ENCODE peak calls at places on chromosomes 1 and 21, in four cellular contexts. S is NB4, Z is brain microvascular endothelial cell, X is heart right ventricle. Q is an unnamed sample.

GRCh38 chr1:93255222-93256079 is 74.9 kb downstream of the CCDC18 start:
- DNase-seq in S (no peak), Z (peak), X (no peak), Q (peak)

GRCh38 chr1:178052650-178053461 is 41.0 kb upstream of the RASAL2 start:
- DNase-seq in S (no peak), Z (no peak), X (peak), Q (peak)

GRCh38 chr1:77056525-77056924 is 162.7 kb downstream of the PIGK start:
- DNase-seq in S (no peak), Z (no peak), X (no peak), Q (no peak)

GRCh38 chr21:41885341-41886024 is 6.3 kb upstream of the PRDM15 start:
- DNase-seq in S (peak), Z (no peak), X (no peak), Q (no peak)

GRCh38 chr1:246506440-246506784 is 667 bp downstream of the SMYD3 start:
- DNase-seq in S (peak), Z (no peak), X (no peak), Q (peak)

GRCh38 chr1:39754906-39755504 is 16.1 kb downstream of the OXCT2 start:
- DNase-seq in S (no peak), Z (no peak), X (peak), Q (no peak)

GRCh38 chr1:2227341-2228156 is 570 bp upstream of the SKI start:
- DNase-seq in S (peak), Z (peak), X (peak), Q (peak)

GRCh38 chr1:14939527-14940284 is 213.8 kb upstream of the TMEM51 start:
- DNase-seq in S (no peak), Z (peak), X (no peak), Q (peak)

GRCh38 chr1:35180776-35181374 is 12.1 kb downstream of the SFPQ start:
- DNase-seq in S (peak), Z (peak), X (no peak), Q (no peak)

GRCh38 chr1:148353461-148354283 is 129.4 kb downstream of the PPIAL4G start:
- DNase-seq in S (no peak), Z (peak), X (no peak), Q (peak)

GRCh38 chr1:166544561-166544960 is 294.7 kb upstream of the POGK start:
- DNase-seq in S (no peak), Z (no peak), X (no peak), Q (no peak)

GRCh38 chr1:28129150-28129549 is 40.7 kb upstream of the EYA3 start:
- DNase-seq in S (no peak), Z (peak), X (no peak), Q (peak)

GRCh38 chr1:99737016-99737415 is 29.4 kb downstream of the FRRS1 start:
- DNase-seq in S (peak), Z (peak), X (peak), Q (peak)

DNA sequence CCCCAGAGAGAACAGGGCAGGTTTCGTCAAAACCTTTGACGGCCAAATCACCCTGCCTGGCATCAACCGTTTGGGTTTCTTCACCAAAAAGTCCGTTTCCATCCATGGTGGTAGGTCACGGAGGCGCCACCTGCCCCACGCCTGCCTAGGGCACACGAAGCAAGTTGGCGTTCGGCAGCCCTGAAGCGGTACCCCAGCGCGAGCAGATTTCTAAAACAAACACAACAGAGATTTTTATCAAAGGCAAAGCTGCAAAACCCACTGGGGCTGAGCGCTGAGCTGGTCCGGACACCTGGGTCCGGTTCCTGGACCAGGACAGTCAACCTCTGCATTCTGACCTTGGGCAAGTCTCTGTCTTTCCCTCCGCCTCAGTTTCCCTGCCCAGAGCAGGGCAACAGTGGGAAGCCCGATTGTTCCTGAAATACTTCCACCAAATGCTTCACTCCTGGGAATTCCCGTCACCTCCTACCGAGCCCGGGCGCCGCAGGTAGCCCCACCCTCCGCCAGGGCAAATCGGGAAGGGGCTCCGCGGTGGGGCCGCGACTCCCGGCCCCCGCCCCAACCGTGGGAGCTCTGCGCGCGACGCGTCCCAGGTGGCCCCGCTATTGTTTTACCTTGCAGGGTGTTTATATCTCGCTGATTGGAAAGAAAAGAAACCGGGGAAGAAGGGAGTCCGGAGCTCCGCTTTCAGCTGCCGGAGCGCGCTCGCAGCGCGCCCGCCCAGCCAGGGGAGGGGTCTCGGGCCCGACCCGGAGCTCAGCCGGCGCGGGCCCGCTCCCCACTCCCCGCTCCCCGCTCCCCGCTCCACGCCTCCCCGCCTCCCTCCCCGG is 571 bp downstream of the IGSF3 start:
- DNase-seq in S (no peak), Z (no peak), X (no peak), Q (no peak)
- H3K4me3 ChIP-seq in S (peak), Z (peak), X (peak), Q (peak)

GRCh38 chr1:230976825-230977747 is 1.6 kb downstream of the TTC13 start:
- DNase-seq in S (peak), Z (no peak), X (peak), Q (no peak)
- H3K4me3 ChIP-seq in S (peak), Z (no peak), X (peak), Q (peak)

DNA sequence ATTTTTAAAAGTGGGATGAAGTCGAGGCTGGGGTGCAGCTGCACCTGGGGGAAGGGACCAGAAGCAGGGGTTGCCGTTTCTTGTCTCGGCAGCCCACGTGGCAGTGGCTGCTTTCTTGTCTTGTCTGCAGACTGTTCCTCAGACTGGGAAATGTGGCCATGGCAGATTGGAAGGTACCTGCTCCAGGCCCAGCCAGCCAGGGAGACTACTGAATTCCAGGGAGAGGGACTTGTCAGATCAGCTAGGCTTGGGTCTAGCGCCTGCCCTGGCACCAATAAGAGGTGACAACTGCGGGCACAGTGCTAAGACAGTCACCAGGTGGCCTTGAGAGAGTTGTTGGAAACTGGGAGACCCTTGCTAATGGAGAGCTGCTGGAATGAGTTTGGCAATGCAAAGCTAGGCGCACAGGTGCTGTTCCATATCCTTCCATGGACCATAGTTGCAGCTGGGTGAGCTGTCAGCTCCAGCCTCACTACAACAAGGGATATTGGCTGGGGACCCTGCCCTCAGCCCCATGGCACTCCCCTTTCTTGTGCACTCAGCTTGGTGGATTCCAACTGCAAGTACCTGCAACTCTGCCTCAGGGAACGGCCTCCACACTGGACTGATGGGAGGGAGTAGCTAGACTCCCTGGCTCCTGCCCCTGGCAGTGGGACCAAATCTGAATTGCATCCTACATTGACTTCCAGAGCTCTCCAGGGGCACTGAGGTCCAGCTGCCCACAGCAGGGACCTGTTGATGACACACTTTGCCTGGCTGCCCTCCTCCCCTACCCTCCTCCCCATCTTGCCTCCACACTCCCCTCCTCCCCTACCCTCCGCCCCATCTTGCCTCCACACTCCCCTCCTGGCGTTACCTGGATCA is 9.9 kb upstream of the IL22RA1 start:
- DNase-seq in S (no peak), Z (no peak), X (no peak), Q (no peak)
- H3K4me3 ChIP-seq in S (no peak), Z (no peak), X (no peak), Q (no peak)

GRCh38 chr1:244436336-244437102 is 15.2 kb downstream of the ADSS2 start:
- DNase-seq in S (no peak), Z (peak), X (no peak), Q (peak)
- H3K4me3 ChIP-seq in S (no peak), Z (no peak), X (no peak), Q (no peak)

DNA sequence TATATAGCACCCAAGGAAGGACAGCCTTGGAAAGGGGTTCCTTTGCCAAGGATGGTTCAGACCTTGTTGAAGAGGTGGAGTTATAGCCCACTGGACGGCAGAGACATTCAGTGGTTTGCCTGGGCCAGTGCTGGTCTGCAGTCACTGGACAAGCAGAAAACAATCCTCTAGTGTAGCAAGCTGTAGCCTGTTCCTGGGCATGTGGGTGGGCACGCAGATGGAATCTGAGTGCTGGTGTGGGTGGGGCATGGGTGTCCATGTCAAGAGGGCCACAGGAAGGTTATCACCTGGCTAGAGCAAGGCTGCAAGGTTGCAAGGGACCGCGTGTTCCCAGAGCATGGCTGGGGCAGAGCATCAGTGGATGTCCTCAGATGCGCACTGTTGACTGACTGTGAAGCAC is 244.7 kb downstream of the PTPRU start:
- DNase-seq in S (no peak), Z (no peak), X (no peak), Q (no peak)
- H3K4me3 ChIP-seq in S (no peak), Z (no peak), X (no peak), Q (no peak)

GRCh38 chr1:11429226-11429625 is 49.7 kb upstream of the DISP3 start:
- DNase-seq in S (no peak), Z (no peak), X (no peak), Q (no peak)
- H3K4me3 ChIP-seq in S (no peak), Z (no peak), X (no peak), Q (no peak)

GRCh38 chr1:156602557-156602993 is 1.3 kb upstream of the GPATCH4 start:
- DNase-seq in S (peak), Z (no peak), X (no peak), Q (peak)
- H3K4me3 ChIP-seq in S (no peak), Z (no peak), X (no peak), Q (no peak)

Q was measured in foreskin fibroblast.